ENCODE peak calls at places on chromosomes 7 and 10, in five cellular contexts. One of them, this sample, is unnamed.

GRCh38 chr10:71260622-71261325 is 48.4 kb downstream of the UNC5B start:
- DNase-seq in nephron progenitor cell: peak; percentile 50
- DNase-seq in heart left ventricle: peak; percentile 62
- DNase-seq in fibroblast of mammary gland: peak; percentile 92
- DNase-seq in upper lobe of left lung: peak; percentile 77
- DNase-seq in this sample: peak; percentile 89

GRCh38 chr7:79822620-79823240 is 311.9 kb upstream of the GNAI1 start:
- DNase-seq in nephron progenitor cell: no peak
- DNase-seq in heart left ventricle: no peak
- DNase-seq in fibroblast of mammary gland: no peak
- DNase-seq in upper lobe of left lung: no peak
- DNase-seq in this sample: no peak

GRCh38 chr7:118239014-118239413 is 14.5 kb downstream of the ANKRD7 start:
- DNase-seq in nephron progenitor cell: no peak
- DNase-seq in heart left ventricle: no peak
- DNase-seq in fibroblast of mammary gland: no peak
- DNase-seq in upper lobe of left lung: no peak
- DNase-seq in this sample: no peak

GRCh38 chr7:123553159-123553558 is 4.5 kb downstream of the NDUFA5 start:
- DNase-seq in nephron progenitor cell: no peak
- DNase-seq in heart left ventricle: no peak
- DNase-seq in fibroblast of mammary gland: no peak
- DNase-seq in upper lobe of left lung: no peak
- DNase-seq in this sample: no peak

GRCh38 chr10:15483215-15483970 is 112.3 kb upstream of the FAM171A1 start:
- DNase-seq in nephron progenitor cell: no peak
- DNase-seq in heart left ventricle: no peak
- DNase-seq in fibroblast of mammary gland: no peak
- DNase-seq in upper lobe of left lung: no peak
- DNase-seq in this sample: no peak

GRCh38 chr10:122049076-122049475 is 60.1 kb downstream of the TACC2 start:
- DNase-seq in nephron progenitor cell: no peak
- DNase-seq in heart left ventricle: no peak
- DNase-seq in fibroblast of mammary gland: no peak
- DNase-seq in upper lobe of left lung: no peak
- DNase-seq in this sample: no peak

GRCh38 chr10:78301481-78301880 is 267.8 kb downstream of the RPS24 start:
- DNase-seq in nephron progenitor cell: no peak
- DNase-seq in heart left ventricle: peak; percentile 6
- DNase-seq in fibroblast of mammary gland: no peak
- DNase-seq in upper lobe of left lung: no peak
- DNase-seq in this sample: no peak

GRCh38 chr10:71179382-71179781 is 33.0 kb upstream of the UNC5B start:
- DNase-seq in nephron progenitor cell: no peak
- DNase-seq in heart left ventricle: no peak
- DNase-seq in fibroblast of mammary gland: no peak
- DNase-seq in upper lobe of left lung: no peak
- DNase-seq in this sample: no peak

GRCh38 chr10:79112898-79113431 is 44.2 kb downstream of the ZMIZ1 start:
- DNase-seq in nephron progenitor cell: no peak
- DNase-seq in heart left ventricle: no peak
- DNase-seq in fibroblast of mammary gland: peak; percentile 90
- DNase-seq in upper lobe of left lung: peak; percentile 75
- DNase-seq in this sample: peak; percentile 88

GRCh38 chr7:142438235-142438922 is 180.5 kb upstream of the PRSS58 start:
- DNase-seq in nephron progenitor cell: peak; percentile 37
- DNase-seq in heart left ventricle: no peak
- DNase-seq in fibroblast of mammary gland: peak; percentile 64
- DNase-seq in upper lobe of left lung: no peak
- DNase-seq in this sample: peak; percentile 39

GRCh38 chr10:83988435-83988834 is 150.9 kb upstream of the GHITM start:
- DNase-seq in nephron progenitor cell: no peak
- DNase-seq in heart left ventricle: no peak
- DNase-seq in fibroblast of mammary gland: no peak
- DNase-seq in upper lobe of left lung: no peak
- DNase-seq in this sample: no peak

GRCh38 chr7:69664433-69664832 is 66.2 kb downstream of the AUTS2 start:
- DNase-seq in nephron progenitor cell: no peak
- DNase-seq in heart left ventricle: no peak
- DNase-seq in fibroblast of mammary gland: no peak
- DNase-seq in upper lobe of left lung: no peak
- DNase-seq in this sample: no peak

GRCh38 chr10:132377326-132377725 is 19.7 kb upstream of the PWWP2B start:
- DNase-seq in nephron progenitor cell: no peak
- DNase-seq in heart left ventricle: no peak
- DNase-seq in fibroblast of mammary gland: no peak
- DNase-seq in upper lobe of left lung: peak; percentile 20
- DNase-seq in this sample: no peak

GRCh38 chr7:111026301-111026700 is 64.6 kb upstream of the LRRN3 start:
- DNase-seq in nephron progenitor cell: no peak
- DNase-seq in heart left ventricle: no peak
- DNase-seq in fibroblast of mammary gland: no peak
- DNase-seq in upper lobe of left lung: no peak
- DNase-seq in this sample: no peak

GRCh38 chr7:2508327-2509231 is 11.0 kb upstream of the LFNG start:
- DNase-seq in nephron progenitor cell: peak; percentile 71
- DNase-seq in heart left ventricle: peak; percentile 82
- DNase-seq in fibroblast of mammary gland: peak; percentile 40
- DNase-seq in upper lobe of left lung: peak; percentile 57
- DNase-seq in this sample: peak; percentile 72

GRCh38 chr10:31032515-31033132 is 959 bp upstream of the ZNF438 start:
- DNase-seq in nephron progenitor cell: no peak
- DNase-seq in heart left ventricle: no peak
- DNase-seq in fibroblast of mammary gland: no peak
- DNase-seq in upper lobe of left lung: no peak
- DNase-seq in this sample: no peak

GRCh38 chr7:27640914-27641570 is 21.6 kb downstream of the HIBADH start:
- DNase-seq in nephron progenitor cell: no peak
- DNase-seq in heart left ventricle: peak; percentile 39
- DNase-seq in fibroblast of mammary gland: peak; percentile 60
- DNase-seq in upper lobe of left lung: no peak
- DNase-seq in this sample: peak; percentile 25

GRCh38 chr7:41437257-41438196 is 265.4 kb downstream of the INHBA start:
- DNase-seq in nephron progenitor cell: no peak
- DNase-seq in heart left ventricle: no peak
- DNase-seq in fibroblast of mammary gland: no peak
- DNase-seq in upper lobe of left lung: no peak
- DNase-seq in this sample: no peak

GRCh38 chr7:95631545-95631944 is 35.2 kb upstream of the PDK4 start:
- DNase-seq in nephron progenitor cell: no peak
- DNase-seq in heart left ventricle: no peak
- DNase-seq in fibroblast of mammary gland: no peak
- DNase-seq in upper lobe of left lung: no peak
- DNase-seq in this sample: no peak

GRCh38 chr10:34637419-34637911 is 177.6 kb downstream of the PARD3 start:
- DNase-seq in nephron progenitor cell: peak; percentile 86
- DNase-seq in heart left ventricle: peak; percentile 28
- DNase-seq in fibroblast of mammary gland: peak; percentile 45
- DNase-seq in upper lobe of left lung: peak; percentile 59
- DNase-seq in this sample: peak; percentile 15

GRCh38 chr7:5528071-5528814 is 104.6 kb upstream of the TNRC18 start:
- DNase-seq in nephron progenitor cell: no peak
- DNase-seq in heart left ventricle: peak; percentile 53
- DNase-seq in fibroblast of mammary gland: peak; percentile 45
- DNase-seq in upper lobe of left lung: no peak
- DNase-seq in this sample: peak; percentile 71

DNA sequence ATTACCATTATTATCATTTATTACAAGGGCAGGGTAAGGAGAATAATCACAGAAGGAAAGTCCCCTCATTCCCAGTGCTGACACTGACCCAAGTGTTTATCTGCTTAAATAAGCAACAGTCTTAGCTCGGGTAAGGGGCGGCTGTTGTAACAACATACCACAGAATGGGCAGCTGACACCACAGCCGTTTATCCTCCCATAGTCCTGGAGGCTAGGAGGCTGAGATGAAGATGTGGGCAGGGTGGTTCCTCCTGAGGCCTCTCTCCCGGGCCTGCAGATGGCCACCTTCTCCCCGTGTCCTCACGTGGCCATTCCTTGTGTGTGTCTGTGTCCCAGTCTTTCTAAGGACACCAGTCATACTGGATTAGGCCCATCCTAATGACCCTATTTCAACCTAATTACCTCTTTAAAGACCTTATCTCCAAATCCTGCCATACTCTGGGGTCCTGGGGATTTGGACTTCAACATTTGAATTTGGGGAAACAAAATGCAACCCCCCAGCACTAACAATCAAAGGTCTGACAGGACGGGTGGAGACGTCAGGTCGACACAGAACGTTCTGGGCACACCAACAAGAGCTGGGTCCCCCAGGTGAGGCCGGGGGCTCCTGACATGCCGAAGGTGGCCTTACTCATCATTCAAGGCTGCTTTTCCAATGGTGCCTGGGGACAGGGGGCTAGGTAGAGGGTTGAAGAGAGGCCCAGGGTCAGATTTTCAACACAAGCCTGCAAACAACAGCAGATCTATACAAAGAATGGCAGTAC is 93.5 kb downstream of the TNS3 start:
- DNase-seq in nephron progenitor cell: no peak
- DNase-seq in heart left ventricle: no peak
- DNase-seq in fibroblast of mammary gland: no peak
- DNase-seq in upper lobe of left lung: no peak
- DNase-seq in this sample: no peak
- TF ChIP-seq CTCF in nephron progenitor cell: no peak
- TF ChIP-seq CTCF in heart left ventricle: no peak
- TF ChIP-seq CTCF in fibroblast of mammary gland: no peak
- TF ChIP-seq CTCF in upper lobe of left lung: no peak
- TF ChIP-seq CTCF in this sample: no peak

GRCh38 chr10:75951026-75951589 is 519.7 kb downstream of the LRMDA start:
- DNase-seq in nephron progenitor cell: no peak
- DNase-seq in heart left ventricle: no peak
- DNase-seq in fibroblast of mammary gland: no peak
- DNase-seq in upper lobe of left lung: no peak
- DNase-seq in this sample: no peak
- TF ChIP-seq CTCF in nephron progenitor cell: no peak
- TF ChIP-seq CTCF in heart left ventricle: no peak
- TF ChIP-seq CTCF in fibroblast of mammary gland: no peak
- TF ChIP-seq CTCF in upper lobe of left lung: no peak
- TF ChIP-seq CTCF in this sample: no peak

GRCh38 chr7:73626814-73627213 is 2.5 kb upstream of the MLXIPL start:
- DNase-seq in nephron progenitor cell: no peak
- DNase-seq in heart left ventricle: no peak
- DNase-seq in fibroblast of mammary gland: peak; percentile 52
- DNase-seq in upper lobe of left lung: no peak
- DNase-seq in this sample: peak; percentile 7
- TF ChIP-seq CTCF in nephron progenitor cell: no peak
- TF ChIP-seq CTCF in heart left ventricle: no peak
- TF ChIP-seq CTCF in fibroblast of mammary gland: peak; percentile 19
- TF ChIP-seq CTCF in upper lobe of left lung: no peak
- TF ChIP-seq CTCF in this sample: peak; percentile 21

GRCh38 chr7:134357486-134357885 is 40.8 kb upstream of the SLC35B4 start:
- DNase-seq in nephron progenitor cell: no peak
- DNase-seq in heart left ventricle: no peak
- DNase-seq in fibroblast of mammary gland: no peak
- DNase-seq in upper lobe of left lung: no peak
- DNase-seq in this sample: peak; percentile 6
- TF ChIP-seq CTCF in nephron progenitor cell: no peak
- TF ChIP-seq CTCF in heart left ventricle: no peak
- TF ChIP-seq CTCF in fibroblast of mammary gland: peak; percentile 11
- TF ChIP-seq CTCF in upper lobe of left lung: no peak
- TF ChIP-seq CTCF in this sample: no peak

GRCh38 chr10:63841761-63842160 is 320.6 kb downstream of the REEP3 start:
- DNase-seq in nephron progenitor cell: no peak
- DNase-seq in heart left ventricle: no peak
- DNase-seq in fibroblast of mammary gland: no peak
- DNase-seq in upper lobe of left lung: no peak
- DNase-seq in this sample: no peak

DNA sequence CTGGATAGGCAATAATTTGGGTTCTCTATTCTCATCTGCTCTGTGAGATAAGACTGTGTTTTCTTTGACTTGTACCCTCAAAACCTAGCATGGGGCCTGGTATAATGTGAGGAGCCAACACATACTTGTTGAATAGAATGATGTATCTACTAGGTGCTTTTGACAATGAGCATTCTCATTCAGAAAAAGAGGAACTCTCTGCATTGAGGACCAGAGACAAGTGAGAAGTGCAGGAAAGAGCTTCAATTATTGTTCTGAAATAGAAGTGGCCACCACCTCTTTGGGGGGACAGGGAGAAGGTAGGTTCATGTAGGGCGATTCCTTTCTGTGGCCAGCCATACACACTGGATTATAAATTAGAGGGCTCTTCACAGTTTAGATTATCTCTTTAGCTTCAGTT is 315.8 kb downstream of the REEP3 start:
- DNase-seq in nephron progenitor cell: no peak
- DNase-seq in heart left ventricle: no peak
- DNase-seq in fibroblast of mammary gland: no peak
- DNase-seq in upper lobe of left lung: no peak
- DNase-seq in this sample: no peak
- TF ChIP-seq CTCF in nephron progenitor cell: no peak
- TF ChIP-seq CTCF in heart left ventricle: no peak
- TF ChIP-seq CTCF in fibroblast of mammary gland: no peak
- TF ChIP-seq CTCF in upper lobe of left lung: no peak
- TF ChIP-seq CTCF in this sample: no peak

GRCh38 chr10:29658984-29659769 is 24.4 kb upstream of the SVIL start:
- DNase-seq in nephron progenitor cell: no peak
- DNase-seq in heart left ventricle: peak; percentile 17
- DNase-seq in fibroblast of mammary gland: peak; percentile 100
- DNase-seq in upper lobe of left lung: peak; percentile 88
- DNase-seq in this sample: peak; percentile 98
- TF ChIP-seq CTCF in nephron progenitor cell: no peak
- TF ChIP-seq CTCF in heart left ventricle: no peak
- TF ChIP-seq CTCF in fibroblast of mammary gland: peak; percentile 59
- TF ChIP-seq CTCF in upper lobe of left lung: peak; percentile 13
- TF ChIP-seq CTCF in this sample: peak; percentile 74

DNA sequence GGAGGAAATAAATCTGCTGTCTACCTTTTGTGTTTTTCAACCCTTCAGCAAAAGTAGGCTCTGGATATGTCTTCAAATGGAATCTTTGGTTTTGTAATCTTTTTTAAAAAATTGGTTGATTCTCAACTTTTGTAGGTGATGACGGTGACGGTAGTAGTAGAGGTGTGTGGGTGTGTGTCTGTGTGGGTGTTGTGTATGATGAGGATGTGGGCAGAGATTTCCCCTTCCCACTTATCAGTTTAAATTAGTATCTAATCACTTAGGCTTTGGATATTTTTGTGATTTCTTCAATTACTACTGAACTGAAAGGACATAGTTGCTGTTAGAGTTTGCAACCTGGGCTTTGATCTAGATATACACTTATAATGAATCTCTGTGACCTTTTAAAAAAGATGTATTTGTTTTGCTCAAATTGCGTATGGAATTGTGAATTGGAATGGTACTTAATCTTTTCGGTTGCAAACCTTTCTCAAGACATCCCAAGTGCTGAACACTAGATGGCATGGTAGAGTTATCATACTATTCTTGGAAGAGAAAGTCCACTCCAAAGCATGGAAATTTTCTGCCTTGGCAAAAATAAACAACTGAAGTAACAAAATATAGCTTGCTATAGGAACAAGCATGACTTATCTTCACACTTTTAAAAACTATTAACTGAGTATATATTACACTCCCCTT is 51.9 kb upstream of the A1CF start:
- DNase-seq in nephron progenitor cell: no peak
- DNase-seq in heart left ventricle: no peak
- DNase-seq in fibroblast of mammary gland: peak; percentile 59
- DNase-seq in upper lobe of left lung: no peak
- DNase-seq in this sample: peak; percentile 50
- TF ChIP-seq CTCF in nephron progenitor cell: peak; percentile 53
- TF ChIP-seq CTCF in heart left ventricle: peak; percentile 50
- TF ChIP-seq CTCF in fibroblast of mammary gland: peak; percentile 73
- TF ChIP-seq CTCF in upper lobe of left lung: peak; percentile 8
- TF ChIP-seq CTCF in this sample: peak; percentile 75